ENCODE peak calls at places on chromosome 11, in seven cellular contexts. One of them, this sample, is unnamed. For H3K27me3, the result is how much of the 10 kb centered on the place peaks cover.

GRCh38 chr11:7511405-7511804 is 2.4 kb upstream of the PPFIBP2 start:
- DNase-seq in IMR-90: no peak
- DNase-seq in spleen: no peak
- DNase-seq in psoas muscle: peak
- DNase-seq in breast epithelium: peak
- DNase-seq in pancreas: peak
- DNase-seq in HCT116: no peak
- DNase-seq in this sample: no peak

GRCh38 chr11:116927163-116927772 is 89.8 kb upstream of the APOA1 start:
- DNase-seq in spleen: no peak
- DNase-seq in breast epithelium: no peak
- DNase-seq in HCT116: no peak
- DNase-seq in psoas muscle: no peak
- DNase-seq in pancreas: no peak
- DNase-seq in IMR-90: no peak
- DNase-seq in this sample: no peak

GRCh38 chr11:129798212-129798611 is 17.4 kb upstream of the TMEM45B start:
- DNase-seq in psoas muscle: no peak
- DNase-seq in IMR-90: no peak
- DNase-seq in spleen: no peak
- DNase-seq in HCT116: no peak
- DNase-seq in pancreas: no peak
- DNase-seq in breast epithelium: no peak
- DNase-seq in this sample: no peak

GRCh38 chr11:132301465-132301864 is 931.0 kb downstream of the NTM start:
- DNase-seq in pancreas: no peak
- DNase-seq in HCT116: no peak
- DNase-seq in IMR-90: no peak
- DNase-seq in breast epithelium: no peak
- DNase-seq in spleen: no peak
- DNase-seq in psoas muscle: no peak
- DNase-seq in this sample: no peak

GRCh38 chr11:133833101-133833898 is 12.0 kb downstream of the SPATA19 start:
- DNase-seq in psoas muscle: no peak
- DNase-seq in IMR-90: no peak
- DNase-seq in spleen: peak
- DNase-seq in breast epithelium: no peak
- DNase-seq in HCT116: no peak
- DNase-seq in pancreas: no peak
- DNase-seq in this sample: no peak

GRCh38 chr11:2318123-2318522 is 16.3 kb downstream of the TSPAN32 start:
- DNase-seq in pancreas: no peak
- DNase-seq in breast epithelium: no peak
- DNase-seq in psoas muscle: no peak
- DNase-seq in IMR-90: no peak
- DNase-seq in spleen: peak
- DNase-seq in HCT116: no peak
- DNase-seq in this sample: no peak

GRCh38 chr11:26522912-26523610 is 49.0 kb downstream of the MUC15 start:
- DNase-seq in breast epithelium: no peak
- DNase-seq in pancreas: no peak
- DNase-seq in psoas muscle: no peak
- DNase-seq in HCT116: no peak
- DNase-seq in spleen: no peak
- DNase-seq in IMR-90: peak
- DNase-seq in this sample: peak

GRCh38 chr11:94002226-94002625 is 18.9 kb upstream of the HEPHL1 start:
- DNase-seq in HCT116: no peak
- DNase-seq in psoas muscle: no peak
- DNase-seq in breast epithelium: no peak
- DNase-seq in spleen: no peak
- DNase-seq in pancreas: no peak
- DNase-seq in IMR-90: peak
- DNase-seq in this sample: no peak

GRCh38 chr11:72696866-72697428 is 22.7 kb upstream of the PDE2A start:
- DNase-seq in IMR-90: no peak
- DNase-seq in HCT116: no peak
- DNase-seq in breast epithelium: no peak
- DNase-seq in spleen: no peak
- DNase-seq in psoas muscle: peak
- DNase-seq in pancreas: no peak
- DNase-seq in this sample: no peak

DNA sequence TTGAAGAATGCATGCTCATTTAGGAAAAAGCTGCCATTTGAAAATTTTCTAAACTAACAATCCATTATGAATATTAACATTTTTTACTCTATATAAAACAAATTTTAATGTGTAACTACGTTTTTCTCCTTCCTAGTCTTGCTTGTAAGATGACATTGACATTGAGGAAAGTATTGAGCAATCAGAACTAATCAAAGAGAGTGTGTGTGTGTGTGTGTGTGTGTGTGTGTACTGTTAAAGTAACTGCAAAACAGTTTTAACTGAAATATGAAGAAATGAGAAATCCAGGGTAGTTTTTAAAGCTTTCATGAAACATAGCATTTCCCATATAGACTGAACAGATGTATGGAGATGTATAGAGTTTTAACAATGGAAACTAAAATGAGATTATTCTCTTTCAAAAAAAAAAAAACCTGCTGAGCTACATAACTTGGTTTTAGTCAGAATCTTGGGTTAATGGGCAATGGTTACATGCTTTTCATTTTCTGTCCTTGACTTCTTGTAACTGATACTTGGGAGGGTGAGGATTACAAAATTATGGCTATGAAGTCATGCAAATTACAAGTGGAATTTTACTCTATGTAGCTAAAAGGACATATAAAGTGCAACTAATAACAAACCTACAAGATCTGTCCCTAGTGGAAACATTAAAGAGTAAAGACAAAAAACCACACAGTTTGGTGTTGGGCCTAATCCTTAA is 2.0 kb downstream of the PDGFD start:
- DNase-seq in pancreas: no peak
- DNase-seq in breast epithelium: no peak
- DNase-seq in spleen: no peak
- DNase-seq in psoas muscle: no peak
- DNase-seq in HCT116: no peak
- DNase-seq in IMR-90: peak
- DNase-seq in this sample: no peak
- H3K27me3 ChIP-seq in pancreas: under half
- H3K27me3 ChIP-seq in breast epithelium: under half
- H3K27me3 ChIP-seq in spleen: under half
- H3K27me3 ChIP-seq in psoas muscle: under half
- H3K27me3 ChIP-seq in HCT116: under half
- H3K27me3 ChIP-seq in IMR-90: under half
- H3K27me3 ChIP-seq in this sample: under half

GRCh38 chr11:897226-898159 is 13.1 kb downstream of the CHID1 start:
- DNase-seq in pancreas: no peak
- DNase-seq in HCT116: no peak
- DNase-seq in psoas muscle: no peak
- DNase-seq in breast epithelium: no peak
- DNase-seq in spleen: no peak
- DNase-seq in IMR-90: no peak
- DNase-seq in this sample: no peak

GRCh38 chr11:893008-893654 is 17.5 kb downstream of the CHID1 start:
- DNase-seq in psoas muscle: no peak
- DNase-seq in breast epithelium: no peak
- DNase-seq in HCT116: no peak
- DNase-seq in pancreas: no peak
- DNase-seq in spleen: no peak
- DNase-seq in IMR-90: no peak
- DNase-seq in this sample: no peak

GRCh38 chr11:895331-896223 is 15.0 kb downstream of the CHID1 start:
- DNase-seq in IMR-90: no peak
- DNase-seq in psoas muscle: no peak
- DNase-seq in breast epithelium: no peak
- DNase-seq in pancreas: no peak
- DNase-seq in HCT116: no peak
- DNase-seq in spleen: no peak
- DNase-seq in this sample: no peak

GRCh38 chr11:892106-892505 is 18.5 kb downstream of the CHID1 start:
- DNase-seq in IMR-90: no peak
- DNase-seq in spleen: no peak
- DNase-seq in pancreas: no peak
- DNase-seq in breast epithelium: no peak
- DNase-seq in HCT116: no peak
- DNase-seq in psoas muscle: no peak
- DNase-seq in this sample: no peak

GRCh38 chr11:894575-895201 is 15.9 kb downstream of the CHID1 start:
- DNase-seq in breast epithelium: no peak
- DNase-seq in IMR-90: no peak
- DNase-seq in spleen: no peak
- DNase-seq in pancreas: no peak
- DNase-seq in HCT116: no peak
- DNase-seq in psoas muscle: no peak
- DNase-seq in this sample: no peak
- TF ChIP-seq CTCF in breast epithelium: no peak
- TF ChIP-seq CTCF in IMR-90: peak
- TF ChIP-seq CTCF in spleen: no peak
- TF ChIP-seq CTCF in pancreas: no peak
- TF ChIP-seq CTCF in HCT116: peak
- TF ChIP-seq CTCF in psoas muscle: peak
- TF ChIP-seq CTCF in this sample: no peak

DNA sequence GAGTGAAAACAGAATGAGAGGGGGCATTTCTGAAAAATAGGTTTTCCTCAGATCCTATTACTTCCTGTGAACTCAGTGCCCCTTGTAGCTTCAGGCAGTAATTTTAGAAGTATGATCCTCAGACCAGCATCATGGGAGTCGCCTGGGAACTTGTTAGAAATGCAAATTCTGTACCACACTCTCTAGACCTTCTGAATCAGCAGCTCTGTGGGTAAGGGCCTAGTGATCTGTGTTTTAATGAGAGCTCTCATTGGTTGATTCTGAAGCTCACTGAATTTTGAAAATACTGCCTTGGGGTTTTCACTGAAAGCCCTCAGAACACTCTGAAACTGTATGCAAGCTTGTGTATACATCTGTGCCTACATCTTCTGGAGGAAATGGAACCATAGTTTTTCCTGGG is 647.2 kb upstream of the ANO5 start:
- DNase-seq in IMR-90: no peak
- DNase-seq in spleen: no peak
- DNase-seq in HCT116: no peak
- DNase-seq in breast epithelium: no peak
- DNase-seq in psoas muscle: no peak
- DNase-seq in pancreas: no peak
- DNase-seq in this sample: no peak
- H3K27me3 ChIP-seq in IMR-90: under half
- H3K27me3 ChIP-seq in spleen: under half
- H3K27me3 ChIP-seq in HCT116: under half
- H3K27me3 ChIP-seq in breast epithelium: under half
- H3K27me3 ChIP-seq in psoas muscle: under half
- H3K27me3 ChIP-seq in pancreas: under half
- H3K27me3 ChIP-seq in this sample: under half

GRCh38 chr11:45850446-45850845 is 3.2 kb downstream of the CRY2 start:
- DNase-seq in HCT116: no peak
- DNase-seq in psoas muscle: no peak
- DNase-seq in pancreas: no peak
- DNase-seq in spleen: no peak
- DNase-seq in IMR-90: peak
- DNase-seq in breast epithelium: no peak
- DNase-seq in this sample: no peak

GRCh38 chr11:45848654-45849081 is 1.4 kb downstream of the CRY2 start:
- DNase-seq in HCT116: no peak
- DNase-seq in IMR-90: no peak
- DNase-seq in pancreas: peak
- DNase-seq in breast epithelium: peak
- DNase-seq in psoas muscle: no peak
- DNase-seq in spleen: no peak
- DNase-seq in this sample: no peak

GRCh38 chr11:45846174-45846675 is 1.1 kb upstream of the CRY2 start:
- DNase-seq in breast epithelium: no peak
- DNase-seq in psoas muscle: no peak
- DNase-seq in pancreas: no peak
- DNase-seq in IMR-90: no peak
- DNase-seq in spleen: no peak
- DNase-seq in HCT116: no peak
- DNase-seq in this sample: no peak

GRCh38 chr11:45846974-45847907 is at the start of gene CRY2:
- DNase-seq in psoas muscle: peak
- DNase-seq in spleen: peak
- DNase-seq in pancreas: peak
- DNase-seq in breast epithelium: peak
- DNase-seq in HCT116: peak
- DNase-seq in IMR-90: peak
- DNase-seq in this sample: peak

GRCh38 chr11:45847908-45848316 is 637 bp downstream of the CRY2 start:
- DNase-seq in psoas muscle: peak
- DNase-seq in HCT116: no peak
- DNase-seq in spleen: peak
- DNase-seq in breast epithelium: no peak
- DNase-seq in pancreas: peak
- DNase-seq in IMR-90: peak
- DNase-seq in this sample: no peak
- TF ChIP-seq CTCF in psoas muscle: peak
- TF ChIP-seq CTCF in HCT116: peak
- TF ChIP-seq CTCF in spleen: no peak
- TF ChIP-seq CTCF in breast epithelium: no peak
- TF ChIP-seq CTCF in pancreas: no peak
- TF ChIP-seq CTCF in IMR-90: peak
- TF ChIP-seq CTCF in this sample: peak

GRCh38 chr11:69894126-69895047 is 75.2 kb upstream of the FGF3 start:
- DNase-seq in breast epithelium: no peak
- DNase-seq in psoas muscle: no peak
- DNase-seq in pancreas: no peak
- DNase-seq in HCT116: no peak
- DNase-seq in IMR-90: peak
- DNase-seq in spleen: peak
- DNase-seq in this sample: no peak
- H3K27me3 ChIP-seq in breast epithelium: under half
- H3K27me3 ChIP-seq in psoas muscle: under half
- H3K27me3 ChIP-seq in pancreas: under half
- H3K27me3 ChIP-seq in HCT116: under half
- H3K27me3 ChIP-seq in IMR-90: under half
- H3K27me3 ChIP-seq in spleen: half or more
- H3K27me3 ChIP-seq in this sample: under half

GRCh38 chr11:5449432-5449831 is 309 bp downstream of the OR51I2 start:
- DNase-seq in HCT116: no peak
- DNase-seq in pancreas: no peak
- DNase-seq in IMR-90: no peak
- DNase-seq in breast epithelium: no peak
- DNase-seq in spleen: no peak
- DNase-seq in psoas muscle: no peak
- DNase-seq in this sample: no peak

GRCh38 chr11:5449023-5449422 is at the start of gene OR51I2:
- DNase-seq in HCT116: no peak
- DNase-seq in psoas muscle: no peak
- DNase-seq in pancreas: no peak
- DNase-seq in IMR-90: no peak
- DNase-seq in breast epithelium: no peak
- DNase-seq in spleen: no peak
- DNase-seq in this sample: no peak

DNA sequence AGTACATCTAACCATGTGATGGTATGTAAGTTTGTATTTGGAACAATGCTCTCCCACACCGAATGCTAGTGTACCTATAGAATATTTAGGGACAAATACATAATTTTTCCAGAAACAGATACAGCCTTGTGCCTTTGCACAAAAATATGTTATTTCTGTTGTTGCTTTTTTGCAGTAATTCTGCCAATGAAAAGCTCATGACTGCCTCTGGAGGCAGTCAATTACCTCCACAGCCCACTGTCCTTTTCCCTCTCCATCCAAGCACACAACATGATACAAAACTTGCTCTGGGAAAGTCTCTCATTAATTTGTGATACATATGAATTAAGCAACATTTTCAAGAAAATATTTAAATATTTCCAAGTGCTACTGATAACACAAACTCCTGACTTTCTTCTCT is 3.6 kb downstream of the OR51I2 start:
- DNase-seq in psoas muscle: no peak
- DNase-seq in pancreas: no peak
- DNase-seq in spleen: no peak
- DNase-seq in breast epithelium: no peak
- DNase-seq in IMR-90: no peak
- DNase-seq in HCT116: no peak
- DNase-seq in this sample: no peak
- TF ChIP-seq CTCF in psoas muscle: no peak
- TF ChIP-seq CTCF in pancreas: no peak
- TF ChIP-seq CTCF in spleen: no peak
- TF ChIP-seq CTCF in breast epithelium: no peak
- TF ChIP-seq CTCF in IMR-90: no peak
- TF ChIP-seq CTCF in HCT116: peak
- TF ChIP-seq CTCF in this sample: no peak

This sample was measured in kidney epithelial cell.